ENCODE peak calls at places on chromosomes 7 and 10, in seven cellular contexts. One of them, this sample, is unnamed.

GRCh38 chr7:27917774-27918314 is 177.9 kb downstream of the TAX1BP1 start:
- DNase-seq in activated CD8-positive, alpha-beta memory T cell treated with anti-CD3 and anti-CD28 coated beads, Interleukin-2, amount 10 ng/mL, durations not matched to agents 7 days and 5 days: no peak
- DNase-seq in CD8-positive, alpha-beta memory T cell: no peak
- DNase-seq in stimulated activated CD8-positive, alpha-beta memory T cell treated with anti-CD3 and anti-CD28 coated beads, Interleukin-15, amount 100 ng/mL, for 1 hour: no peak
- DNase-seq in anterior cingulate cortex: no peak
- DNase-seq in AG20443: no peak
- DNase-seq in NCI-H510A treated with DMSO at 0.1 percent for 48 hours: peak
- DNase-seq in this sample: peak

GRCh38 chr10:119447421-119447820 is 95.1 kb downstream of the RGS10 start:
- DNase-seq in anterior cingulate cortex: no peak
- DNase-seq in NCI-H510A treated with DMSO at 0.1 percent for 48 hours: no peak
- DNase-seq in stimulated activated CD8-positive, alpha-beta memory T cell treated with anti-CD3 and anti-CD28 coated beads, Interleukin-15, amount 100 ng/mL, for 1 hour: no peak
- DNase-seq in activated CD8-positive, alpha-beta memory T cell treated with anti-CD3 and anti-CD28 coated beads, Interleukin-2, amount 10 ng/mL, durations not matched to agents 7 days and 5 days: no peak
- DNase-seq in CD8-positive, alpha-beta memory T cell: no peak
- DNase-seq in AG20443: no peak
- DNase-seq in this sample: no peak

GRCh38 chr7:109945820-109946518 is 1145.0 kb upstream of the LRRN3 start:
- DNase-seq in anterior cingulate cortex: no peak
- DNase-seq in activated CD8-positive, alpha-beta memory T cell treated with anti-CD3 and anti-CD28 coated beads, Interleukin-2, amount 10 ng/mL, durations not matched to agents 7 days and 5 days: no peak
- DNase-seq in CD8-positive, alpha-beta memory T cell: no peak
- DNase-seq in NCI-H510A treated with DMSO at 0.1 percent for 48 hours: no peak
- DNase-seq in stimulated activated CD8-positive, alpha-beta memory T cell treated with anti-CD3 and anti-CD28 coated beads, Interleukin-15, amount 100 ng/mL, for 1 hour: no peak
- DNase-seq in AG20443: no peak
- DNase-seq in this sample: no peak

GRCh38 chr10:32095116-32095733 is 39.0 kb upstream of the KIF5B start:
- DNase-seq in NCI-H510A treated with DMSO at 0.1 percent for 48 hours: peak
- DNase-seq in activated CD8-positive, alpha-beta memory T cell treated with anti-CD3 and anti-CD28 coated beads, Interleukin-2, amount 10 ng/mL, durations not matched to agents 7 days and 5 days: no peak
- DNase-seq in anterior cingulate cortex: no peak
- DNase-seq in stimulated activated CD8-positive, alpha-beta memory T cell treated with anti-CD3 and anti-CD28 coated beads, Interleukin-15, amount 100 ng/mL, for 1 hour: no peak
- DNase-seq in CD8-positive, alpha-beta memory T cell: no peak
- DNase-seq in AG20443: no peak
- DNase-seq in this sample: peak

GRCh38 chr10:125089486-125089885 is 70.9 kb downstream of the CTBP2 start:
- DNase-seq in activated CD8-positive, alpha-beta memory T cell treated with anti-CD3 and anti-CD28 coated beads, Interleukin-2, amount 10 ng/mL, durations not matched to agents 7 days and 5 days: no peak
- DNase-seq in AG20443: no peak
- DNase-seq in stimulated activated CD8-positive, alpha-beta memory T cell treated with anti-CD3 and anti-CD28 coated beads, Interleukin-15, amount 100 ng/mL, for 1 hour: no peak
- DNase-seq in NCI-H510A treated with DMSO at 0.1 percent for 48 hours: no peak
- DNase-seq in anterior cingulate cortex: no peak
- DNase-seq in CD8-positive, alpha-beta memory T cell: no peak
- DNase-seq in this sample: no peak

GRCh38 chr10:11325817-11326216 is 285.6 kb downstream of the USP6NL start:
- DNase-seq in CD8-positive, alpha-beta memory T cell: no peak
- DNase-seq in activated CD8-positive, alpha-beta memory T cell treated with anti-CD3 and anti-CD28 coated beads, Interleukin-2, amount 10 ng/mL, durations not matched to agents 7 days and 5 days: no peak
- DNase-seq in NCI-H510A treated with DMSO at 0.1 percent for 48 hours: no peak
- DNase-seq in AG20443: peak
- DNase-seq in stimulated activated CD8-positive, alpha-beta memory T cell treated with anti-CD3 and anti-CD28 coated beads, Interleukin-15, amount 100 ng/mL, for 1 hour: no peak
- DNase-seq in anterior cingulate cortex: no peak
- DNase-seq in this sample: no peak

GRCh38 chr7:26699761-26700160 is 164.6 kb downstream of the SKAP2 start:
- DNase-seq in AG20443: no peak
- DNase-seq in stimulated activated CD8-positive, alpha-beta memory T cell treated with anti-CD3 and anti-CD28 coated beads, Interleukin-15, amount 100 ng/mL, for 1 hour: no peak
- DNase-seq in anterior cingulate cortex: no peak
- DNase-seq in activated CD8-positive, alpha-beta memory T cell treated with anti-CD3 and anti-CD28 coated beads, Interleukin-2, amount 10 ng/mL, durations not matched to agents 7 days and 5 days: no peak
- DNase-seq in CD8-positive, alpha-beta memory T cell: no peak
- DNase-seq in NCI-H510A treated with DMSO at 0.1 percent for 48 hours: no peak
- DNase-seq in this sample: peak

GRCh38 chr10:12902135-12902572 is 99.4 kb downstream of the CCDC3 start:
- DNase-seq in NCI-H510A treated with DMSO at 0.1 percent for 48 hours: peak
- DNase-seq in stimulated activated CD8-positive, alpha-beta memory T cell treated with anti-CD3 and anti-CD28 coated beads, Interleukin-15, amount 100 ng/mL, for 1 hour: peak
- DNase-seq in AG20443: peak
- DNase-seq in CD8-positive, alpha-beta memory T cell: peak
- DNase-seq in anterior cingulate cortex: peak
- DNase-seq in activated CD8-positive, alpha-beta memory T cell treated with anti-CD3 and anti-CD28 coated beads, Interleukin-2, amount 10 ng/mL, durations not matched to agents 7 days and 5 days: peak
- DNase-seq in this sample: peak

GRCh38 chr7:137958593-137959431 is 43.1 kb downstream of the CREB3L2 start:
- DNase-seq in NCI-H510A treated with DMSO at 0.1 percent for 48 hours: no peak
- DNase-seq in activated CD8-positive, alpha-beta memory T cell treated with anti-CD3 and anti-CD28 coated beads, Interleukin-2, amount 10 ng/mL, durations not matched to agents 7 days and 5 days: no peak
- DNase-seq in CD8-positive, alpha-beta memory T cell: no peak
- DNase-seq in stimulated activated CD8-positive, alpha-beta memory T cell treated with anti-CD3 and anti-CD28 coated beads, Interleukin-15, amount 100 ng/mL, for 1 hour: no peak
- DNase-seq in AG20443: no peak
- DNase-seq in anterior cingulate cortex: no peak
- DNase-seq in this sample: no peak

GRCh38 chr10:98745645-98746044 is 298.9 kb upstream of the HPS1 start:
- DNase-seq in NCI-H510A treated with DMSO at 0.1 percent for 48 hours: no peak
- DNase-seq in CD8-positive, alpha-beta memory T cell: no peak
- DNase-seq in stimulated activated CD8-positive, alpha-beta memory T cell treated with anti-CD3 and anti-CD28 coated beads, Interleukin-15, amount 100 ng/mL, for 1 hour: no peak
- DNase-seq in anterior cingulate cortex: no peak
- DNase-seq in AG20443: no peak
- DNase-seq in activated CD8-positive, alpha-beta memory T cell treated with anti-CD3 and anti-CD28 coated beads, Interleukin-2, amount 10 ng/mL, durations not matched to agents 7 days and 5 days: no peak
- DNase-seq in this sample: no peak

GRCh38 chr7:43884617-43885016 is 15.3 kb upstream of the MRPS24 start:
- DNase-seq in stimulated activated CD8-positive, alpha-beta memory T cell treated with anti-CD3 and anti-CD28 coated beads, Interleukin-15, amount 100 ng/mL, for 1 hour: no peak
- DNase-seq in CD8-positive, alpha-beta memory T cell: no peak
- DNase-seq in activated CD8-positive, alpha-beta memory T cell treated with anti-CD3 and anti-CD28 coated beads, Interleukin-2, amount 10 ng/mL, durations not matched to agents 7 days and 5 days: no peak
- DNase-seq in AG20443: no peak
- DNase-seq in NCI-H510A treated with DMSO at 0.1 percent for 48 hours: no peak
- DNase-seq in anterior cingulate cortex: no peak
- DNase-seq in this sample: no peak

GRCh38 chr10:10204415-10204814 is 813.3 kb upstream of the CELF2 start:
- DNase-seq in activated CD8-positive, alpha-beta memory T cell treated with anti-CD3 and anti-CD28 coated beads, Interleukin-2, amount 10 ng/mL, durations not matched to agents 7 days and 5 days: no peak
- DNase-seq in AG20443: no peak
- DNase-seq in NCI-H510A treated with DMSO at 0.1 percent for 48 hours: no peak
- DNase-seq in anterior cingulate cortex: no peak
- DNase-seq in stimulated activated CD8-positive, alpha-beta memory T cell treated with anti-CD3 and anti-CD28 coated beads, Interleukin-15, amount 100 ng/mL, for 1 hour: no peak
- DNase-seq in CD8-positive, alpha-beta memory T cell: no peak
- DNase-seq in this sample: no peak

GRCh38 chr10:17626656-17627055 is 9.5 kb upstream of the HACD1 start:
- DNase-seq in stimulated activated CD8-positive, alpha-beta memory T cell treated with anti-CD3 and anti-CD28 coated beads, Interleukin-15, amount 100 ng/mL, for 1 hour: no peak
- DNase-seq in CD8-positive, alpha-beta memory T cell: no peak
- DNase-seq in anterior cingulate cortex: no peak
- DNase-seq in activated CD8-positive, alpha-beta memory T cell treated with anti-CD3 and anti-CD28 coated beads, Interleukin-2, amount 10 ng/mL, durations not matched to agents 7 days and 5 days: no peak
- DNase-seq in NCI-H510A treated with DMSO at 0.1 percent for 48 hours: no peak
- DNase-seq in AG20443: no peak
- DNase-seq in this sample: no peak

GRCh38 chr7:22120391-22121053 is 174.8 kb upstream of the CDCA7L start:
- DNase-seq in stimulated activated CD8-positive, alpha-beta memory T cell treated with anti-CD3 and anti-CD28 coated beads, Interleukin-15, amount 100 ng/mL, for 1 hour: no peak
- DNase-seq in NCI-H510A treated with DMSO at 0.1 percent for 48 hours: no peak
- DNase-seq in AG20443: no peak
- DNase-seq in anterior cingulate cortex: no peak
- DNase-seq in CD8-positive, alpha-beta memory T cell: no peak
- DNase-seq in activated CD8-positive, alpha-beta memory T cell treated with anti-CD3 and anti-CD28 coated beads, Interleukin-2, amount 10 ng/mL, durations not matched to agents 7 days and 5 days: peak
- DNase-seq in this sample: no peak

GRCh38 chr7:83697814-83698530 is 49.0 kb upstream of the SEMA3E start:
- DNase-seq in CD8-positive, alpha-beta memory T cell: no peak
- DNase-seq in anterior cingulate cortex: no peak
- DNase-seq in stimulated activated CD8-positive, alpha-beta memory T cell treated with anti-CD3 and anti-CD28 coated beads, Interleukin-15, amount 100 ng/mL, for 1 hour: no peak
- DNase-seq in NCI-H510A treated with DMSO at 0.1 percent for 48 hours: no peak
- DNase-seq in AG20443: no peak
- DNase-seq in activated CD8-positive, alpha-beta memory T cell treated with anti-CD3 and anti-CD28 coated beads, Interleukin-2, amount 10 ng/mL, durations not matched to agents 7 days and 5 days: no peak
- DNase-seq in this sample: peak

GRCh38 chr7:138872576-138872975 is 74.6 kb upstream of the ATP6V0A4 start:
- DNase-seq in anterior cingulate cortex: no peak
- DNase-seq in AG20443: no peak
- DNase-seq in CD8-positive, alpha-beta memory T cell: no peak
- DNase-seq in activated CD8-positive, alpha-beta memory T cell treated with anti-CD3 and anti-CD28 coated beads, Interleukin-2, amount 10 ng/mL, durations not matched to agents 7 days and 5 days: no peak
- DNase-seq in stimulated activated CD8-positive, alpha-beta memory T cell treated with anti-CD3 and anti-CD28 coated beads, Interleukin-15, amount 100 ng/mL, for 1 hour: no peak
- DNase-seq in NCI-H510A treated with DMSO at 0.1 percent for 48 hours: no peak
- DNase-seq in this sample: peak

GRCh38 chr7:127594490-127594889 is 954 bp downstream of the FSCN3 start:
- DNase-seq in AG20443: no peak
- DNase-seq in NCI-H510A treated with DMSO at 0.1 percent for 48 hours: no peak
- DNase-seq in stimulated activated CD8-positive, alpha-beta memory T cell treated with anti-CD3 and anti-CD28 coated beads, Interleukin-15, amount 100 ng/mL, for 1 hour: no peak
- DNase-seq in activated CD8-positive, alpha-beta memory T cell treated with anti-CD3 and anti-CD28 coated beads, Interleukin-2, amount 10 ng/mL, durations not matched to agents 7 days and 5 days: no peak
- DNase-seq in CD8-positive, alpha-beta memory T cell: no peak
- DNase-seq in anterior cingulate cortex: no peak
- DNase-seq in this sample: no peak

GRCh38 chr7:7117935-7118586 is 64.3 kb upstream of the C1GALT1 start:
- DNase-seq in activated CD8-positive, alpha-beta memory T cell treated with anti-CD3 and anti-CD28 coated beads, Interleukin-2, amount 10 ng/mL, durations not matched to agents 7 days and 5 days: no peak
- DNase-seq in CD8-positive, alpha-beta memory T cell: no peak
- DNase-seq in stimulated activated CD8-positive, alpha-beta memory T cell treated with anti-CD3 and anti-CD28 coated beads, Interleukin-15, amount 100 ng/mL, for 1 hour: no peak
- DNase-seq in anterior cingulate cortex: no peak
- DNase-seq in NCI-H510A treated with DMSO at 0.1 percent for 48 hours: no peak
- DNase-seq in AG20443: no peak
- DNase-seq in this sample: no peak

GRCh38 chr10:99979066-99979685 is 30.6 kb downstream of the DNMBP start:
- DNase-seq in stimulated activated CD8-positive, alpha-beta memory T cell treated with anti-CD3 and anti-CD28 coated beads, Interleukin-15, amount 100 ng/mL, for 1 hour: no peak
- DNase-seq in NCI-H510A treated with DMSO at 0.1 percent for 48 hours: no peak
- DNase-seq in activated CD8-positive, alpha-beta memory T cell treated with anti-CD3 and anti-CD28 coated beads, Interleukin-2, amount 10 ng/mL, durations not matched to agents 7 days and 5 days: no peak
- DNase-seq in AG20443: no peak
- DNase-seq in anterior cingulate cortex: no peak
- DNase-seq in CD8-positive, alpha-beta memory T cell: no peak
- DNase-seq in this sample: no peak

GRCh38 chr10:70780370-70780760 is 4.8 kb downstream of the TBATA start:
- DNase-seq in anterior cingulate cortex: no peak
- DNase-seq in AG20443: no peak
- DNase-seq in NCI-H510A treated with DMSO at 0.1 percent for 48 hours: no peak
- DNase-seq in CD8-positive, alpha-beta memory T cell: no peak
- DNase-seq in activated CD8-positive, alpha-beta memory T cell treated with anti-CD3 and anti-CD28 coated beads, Interleukin-2, amount 10 ng/mL, durations not matched to agents 7 days and 5 days: no peak
- DNase-seq in stimulated activated CD8-positive, alpha-beta memory T cell treated with anti-CD3 and anti-CD28 coated beads, Interleukin-15, amount 100 ng/mL, for 1 hour: no peak
- DNase-seq in this sample: no peak

GRCh38 chr10:133276100-133276434 is 601 bp downstream of the ADAM8 start:
- DNase-seq in NCI-H510A treated with DMSO at 0.1 percent for 48 hours: no peak
- DNase-seq in AG20443: no peak
- DNase-seq in CD8-positive, alpha-beta memory T cell: no peak
- DNase-seq in stimulated activated CD8-positive, alpha-beta memory T cell treated with anti-CD3 and anti-CD28 coated beads, Interleukin-15, amount 100 ng/mL, for 1 hour: no peak
- DNase-seq in activated CD8-positive, alpha-beta memory T cell treated with anti-CD3 and anti-CD28 coated beads, Interleukin-2, amount 10 ng/mL, durations not matched to agents 7 days and 5 days: no peak
- DNase-seq in anterior cingulate cortex: no peak
- DNase-seq in this sample: no peak

GRCh38 chr7:42254217-42254616 is 17.2 kb upstream of the GLI3 start:
- DNase-seq in activated CD8-positive, alpha-beta memory T cell treated with anti-CD3 and anti-CD28 coated beads, Interleukin-2, amount 10 ng/mL, durations not matched to agents 7 days and 5 days: no peak
- DNase-seq in AG20443: peak
- DNase-seq in CD8-positive, alpha-beta memory T cell: no peak
- DNase-seq in anterior cingulate cortex: no peak
- DNase-seq in stimulated activated CD8-positive, alpha-beta memory T cell treated with anti-CD3 and anti-CD28 coated beads, Interleukin-15, amount 100 ng/mL, for 1 hour: no peak
- DNase-seq in NCI-H510A treated with DMSO at 0.1 percent for 48 hours: no peak
- DNase-seq in this sample: peak

GRCh38 chr7:29039747-29040569 is 81.8 kb upstream of the TRIL start:
- DNase-seq in activated CD8-positive, alpha-beta memory T cell treated with anti-CD3 and anti-CD28 coated beads, Interleukin-2, amount 10 ng/mL, durations not matched to agents 7 days and 5 days: no peak
- DNase-seq in stimulated activated CD8-positive, alpha-beta memory T cell treated with anti-CD3 and anti-CD28 coated beads, Interleukin-15, amount 100 ng/mL, for 1 hour: no peak
- DNase-seq in anterior cingulate cortex: no peak
- DNase-seq in NCI-H510A treated with DMSO at 0.1 percent for 48 hours: no peak
- DNase-seq in AG20443: no peak
- DNase-seq in CD8-positive, alpha-beta memory T cell: no peak
- DNase-seq in this sample: no peak

GRCh38 chr7:92914645-92915044 is 78.3 kb upstream of the CDK6 start:
- DNase-seq in activated CD8-positive, alpha-beta memory T cell treated with anti-CD3 and anti-CD28 coated beads, Interleukin-2, amount 10 ng/mL, durations not matched to agents 7 days and 5 days: no peak
- DNase-seq in CD8-positive, alpha-beta memory T cell: no peak
- DNase-seq in NCI-H510A treated with DMSO at 0.1 percent for 48 hours: no peak
- DNase-seq in anterior cingulate cortex: no peak
- DNase-seq in stimulated activated CD8-positive, alpha-beta memory T cell treated with anti-CD3 and anti-CD28 coated beads, Interleukin-15, amount 100 ng/mL, for 1 hour: no peak
- DNase-seq in AG20443: no peak
- DNase-seq in this sample: no peak

GRCh38 chr10:44931621-44932337 is 20.6 kb downstream of the TMEM72 start:
- DNase-seq in stimulated activated CD8-positive, alpha-beta memory T cell treated with anti-CD3 and anti-CD28 coated beads, Interleukin-15, amount 100 ng/mL, for 1 hour: no peak
- DNase-seq in NCI-H510A treated with DMSO at 0.1 percent for 48 hours: no peak
- DNase-seq in anterior cingulate cortex: no peak
- DNase-seq in CD8-positive, alpha-beta memory T cell: no peak
- DNase-seq in activated CD8-positive, alpha-beta memory T cell treated with anti-CD3 and anti-CD28 coated beads, Interleukin-2, amount 10 ng/mL, durations not matched to agents 7 days and 5 days: peak
- DNase-seq in AG20443: no peak
- DNase-seq in this sample: no peak

GRCh38 chr10:28256776-28257175 is 46.1 kb downstream of the MPP7 start:
- DNase-seq in AG20443: no peak
- DNase-seq in stimulated activated CD8-positive, alpha-beta memory T cell treated with anti-CD3 and anti-CD28 coated beads, Interleukin-15, amount 100 ng/mL, for 1 hour: no peak
- DNase-seq in activated CD8-positive, alpha-beta memory T cell treated with anti-CD3 and anti-CD28 coated beads, Interleukin-2, amount 10 ng/mL, durations not matched to agents 7 days and 5 days: no peak
- DNase-seq in NCI-H510A treated with DMSO at 0.1 percent for 48 hours: no peak
- DNase-seq in anterior cingulate cortex: no peak
- DNase-seq in CD8-positive, alpha-beta memory T cell: no peak
- DNase-seq in this sample: peak

GRCh38 chr10:27611861-27612450 is 107.9 kb downstream of the RAB18 start:
- DNase-seq in CD8-positive, alpha-beta memory T cell: no peak
- DNase-seq in anterior cingulate cortex: no peak
- DNase-seq in AG20443: no peak
- DNase-seq in NCI-H510A treated with DMSO at 0.1 percent for 48 hours: peak
- DNase-seq in stimulated activated CD8-positive, alpha-beta memory T cell treated with anti-CD3 and anti-CD28 coated beads, Interleukin-15, amount 100 ng/mL, for 1 hour: no peak
- DNase-seq in activated CD8-positive, alpha-beta memory T cell treated with anti-CD3 and anti-CD28 coated beads, Interleukin-2, amount 10 ng/mL, durations not matched to agents 7 days and 5 days: no peak
- DNase-seq in this sample: no peak

GRCh38 chr10:42933454-42934340 is 143.2 kb upstream of the RET start:
- DNase-seq in activated CD8-positive, alpha-beta memory T cell treated with anti-CD3 and anti-CD28 coated beads, Interleukin-2, amount 10 ng/mL, durations not matched to agents 7 days and 5 days: peak
- DNase-seq in CD8-positive, alpha-beta memory T cell: peak
- DNase-seq in NCI-H510A treated with DMSO at 0.1 percent for 48 hours: peak
- DNase-seq in AG20443: peak
- DNase-seq in stimulated activated CD8-positive, alpha-beta memory T cell treated with anti-CD3 and anti-CD28 coated beads, Interleukin-15, amount 100 ng/mL, for 1 hour: no peak
- DNase-seq in anterior cingulate cortex: no peak
- DNase-seq in this sample: no peak

GRCh38 chr10:317219-317868 is 182.1 kb downstream of the ZMYND11 start:
- DNase-seq in NCI-H510A treated with DMSO at 0.1 percent for 48 hours: no peak
- DNase-seq in anterior cingulate cortex: no peak
- DNase-seq in stimulated activated CD8-positive, alpha-beta memory T cell treated with anti-CD3 and anti-CD28 coated beads, Interleukin-15, amount 100 ng/mL, for 1 hour: no peak
- DNase-seq in CD8-positive, alpha-beta memory T cell: peak
- DNase-seq in activated CD8-positive, alpha-beta memory T cell treated with anti-CD3 and anti-CD28 coated beads, Interleukin-2, amount 10 ng/mL, durations not matched to agents 7 days and 5 days: peak
- DNase-seq in AG20443: peak
- DNase-seq in this sample: no peak

GRCh38 chr7:69664433-69664832 is 66.2 kb downstream of the AUTS2 start:
- DNase-seq in AG20443: no peak
- DNase-seq in stimulated activated CD8-positive, alpha-beta memory T cell treated with anti-CD3 and anti-CD28 coated beads, Interleukin-15, amount 100 ng/mL, for 1 hour: no peak
- DNase-seq in CD8-positive, alpha-beta memory T cell: no peak
- DNase-seq in anterior cingulate cortex: no peak
- DNase-seq in NCI-H510A treated with DMSO at 0.1 percent for 48 hours: no peak
- DNase-seq in activated CD8-positive, alpha-beta memory T cell treated with anti-CD3 and anti-CD28 coated beads, Interleukin-2, amount 10 ng/mL, durations not matched to agents 7 days and 5 days: no peak
- DNase-seq in this sample: no peak

GRCh38 chr7:22123139-22123538 is 177.4 kb upstream of the CDCA7L start:
- DNase-seq in NCI-H510A treated with DMSO at 0.1 percent for 48 hours: no peak
- DNase-seq in AG20443: no peak
- DNase-seq in stimulated activated CD8-positive, alpha-beta memory T cell treated with anti-CD3 and anti-CD28 coated beads, Interleukin-15, amount 100 ng/mL, for 1 hour: no peak
- DNase-seq in anterior cingulate cortex: no peak
- DNase-seq in activated CD8-positive, alpha-beta memory T cell treated with anti-CD3 and anti-CD28 coated beads, Interleukin-2, amount 10 ng/mL, durations not matched to agents 7 days and 5 days: peak
- DNase-seq in CD8-positive, alpha-beta memory T cell: no peak
- DNase-seq in this sample: no peak

This sample was measured in PC-3.